ENCODE peak calls at places on chromosome 22, in four cellular contexts. S, Y, Z and O are unnamed samples.

GRCh38 chr22:35191412-35191811 is 65.9 kb upstream of the HMGXB4 start:
- DNase-seq in Z (peak; percentile 47), Y (peak; percentile 70), S (no peak), O (no peak)

GRCh38 chr22:41917906-41918791 is 3.3 kb upstream of the SHISA8 start:
- DNase-seq in Z (peak; percentile 46), Y (peak; percentile 46), S (no peak), O (no peak)

GRCh38 chr22:39664485-39665200 is 94.1 kb downstream of the CACNA1I start:
- DNase-seq in Z (no peak), Y (no peak), S (peak; percentile 98), O (peak; percentile 97)

GRCh38 chr22:35589071-35589735 is 27.9 kb downstream of the MB start:
- DNase-seq in Z (peak; percentile 79), Y (peak; percentile 96), S (no peak), O (no peak)

GRCh38 chr22:44192098-44192810 is 11.5 kb downstream of the PARVG start:
- DNase-seq in Z (no peak), Y (peak; percentile 5), S (peak; percentile 82), O (peak; percentile 93)

GRCh38 chr22:35887296-35887875 is 141.2 kb downstream of the RBFOX2 start:
- DNase-seq in Y (no peak), Z (peak; percentile 65), S (no peak), O (no peak)

GRCh38 chr22:38317995-38318715 is 922 bp upstream of the CSNK1E start:
- DNase-seq in S (peak; percentile 68), Y (peak; percentile 98), Z (peak; percentile 96), O (peak; percentile 67)

GRCh38 chr22:25404556-25404922 is 159.9 kb upstream of the GRK3 start:
- DNase-seq in S (peak; percentile 55), Y (peak; percentile 12), Z (no peak), O (peak; percentile 80)

GRCh38 chr22:41525450-41526225 is 18.6 kb downstream of the POLR3H start:
- DNase-seq in S (no peak), Z (no peak), Y (no peak), O (peak; percentile 49)

GRCh38 chr22:39612811-39613548 is 42.4 kb downstream of the CACNA1I start:
- DNase-seq in Y (no peak), Z (no peak), S (no peak), O (no peak)

GRCh38 chr22:41847300-41847699 is 14.4 kb downstream of the SREBF2 start:
- DNase-seq in Z (no peak), Y (peak; percentile 32), S (no peak), O (no peak)

GRCh38 chr22:44943701-44944324 is 66.0 kb downstream of the PHF21B start:
- DNase-seq in Z (no peak), S (no peak), Y (no peak), O (no peak)

GRCh38 chr22:35973388-35973787 is 55.2 kb downstream of the RBFOX2 start:
- DNase-seq in S (no peak), Z (peak; percentile 33), Y (no peak), O (no peak)

GRCh38 chr22:23392420-23393121 is 187.5 kb downstream of the IGLL1 start:
- DNase-seq in Y (no peak), S (no peak), Z (no peak), O (no peak)

GRCh38 chr22:38935616-38936015 is 21.8 kb upstream of the APOBEC3A start:
- DNase-seq in Z (no peak), S (no peak), Y (no peak), O (no peak)

GRCh38 chr22:35684270-35684700 is 33.4 kb upstream of the APOL5 start:
- DNase-seq in S (no peak), Z (peak; percentile 16), Y (no peak), O (peak; percentile 75)

GRCh38 chr22:43182118-43182517 is 4.8 kb downstream of the TTLL12 start:
- DNase-seq in Y (no peak), S (no peak), Z (no peak), O (no peak)

GRCh38 chr22:24683671-24684070 is 80.7 kb downstream of the GGT1 start:
- DNase-seq in Z (peak; percentile 74), Y (no peak), S (no peak), O (no peak)

GRCh38 chr22:27667121-27667843 is 134.3 kb downstream of the MN1 start:
- DNase-seq in Z (peak; percentile 96), S (no peak), Y (no peak), O (peak; percentile 61)

GRCh38 chr22:23899042-23899745 is 5.0 kb downstream of the MIF start:
- DNase-seq in S (no peak), Y (no peak), Z (no peak), O (no peak)

GRCh38 chr22:26884921-26885320 is 227.5 kb downstream of the MIAT start:
- DNase-seq in S (no peak), Z (peak; percentile 87), Y (peak; percentile 14), O (no peak)

GRCh38 chr22:40044870-40045834 is 50.4 kb downstream of the FAM83F start:
- DNase-seq in S (peak; percentile 79), Z (peak; percentile 24), Y (peak; percentile 32), O (peak; percentile 84)

GRCh38 chr22:40605676-40606250 is 30.8 kb downstream of the MRTFA start:
- DNase-seq in S (no peak), Z (peak; percentile 71), Y (no peak), O (no peak)

GRCh38 chr22:25057013-25057881 is 104.7 kb downstream of the KIAA1671 start:
- DNase-seq in S (peak; percentile 60), Y (peak; percentile 30), Z (no peak), O (peak; percentile 97)

GRCh38 chr22:38570841-38571364 is 920 bp upstream of the DMC1 start:
- DNase-seq in Z (peak; percentile 38), S (no peak), Y (peak; percentile 43), O (peak; percentile 79)

GRCh38 chr22:18110194-18110943 is at the start of gene TUBA8:
- DNase-seq in Z (peak; percentile 53), Y (peak; percentile 25), S (no peak), O (peak; percentile 81)

GRCh38 chr22:35749808-35750207 is 32.1 kb downstream of the APOL5 start:
- DNase-seq in Z (peak; percentile 35), Y (no peak), S (no peak), O (no peak)

DNA sequence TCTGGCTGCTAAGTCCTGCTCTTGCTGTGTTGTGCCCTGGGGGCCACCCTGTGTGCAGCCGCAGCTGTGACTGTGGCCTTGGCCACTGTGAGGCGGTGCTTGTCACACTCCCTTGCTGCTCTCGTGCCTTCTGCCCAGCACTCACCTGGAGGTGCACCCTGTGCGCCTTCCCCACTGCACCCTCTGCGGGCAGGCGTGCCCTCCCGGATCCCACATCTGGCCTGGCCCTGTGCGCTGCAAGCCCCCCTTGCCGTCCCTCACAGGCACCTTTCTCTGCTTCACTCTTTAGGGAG is 27.2 kb downstream of the TBX1 start:
- DNase-seq in S (no peak), Z (no peak), Y (no peak), O (no peak)
- H3K9ac ChIP-seq in S (peak overlapping the region; percentile 46), Z (no peak overlapping the region), Y (no peak overlapping the region), O (no peak overlapping the region)

GRCh38 chr22:20781272-20781990 is 7.5 kb downstream of the SERPIND1 start:
- DNase-seq in Z (peak; percentile 28), Y (peak; percentile 29), S (no peak), O (no peak)
- H3K27ac ChIP-seq in Z (no peak overlapping the region), Y (no peak overlapping the region), S (no peak overlapping the region), O (no peak overlapping the region)

GRCh38 chr22:37053310-37054077 is 2.0 kb downstream of the KCTD17 start:
- DNase-seq in Z (no peak), Y (no peak), S (no peak), O (no peak)
- H3K9ac ChIP-seq in Z (no peak overlapping the region), Y (no peak overlapping the region), S (peak overlapping the region; percentile 45), O (no peak overlapping the region)

GRCh38 chr22:37241351-37242142 is 2.5 kb downstream of the RAC2 start:
- DNase-seq in Y (no peak), Z (peak; percentile 6), S (no peak), O (peak; percentile 51)
- H3K27ac ChIP-seq in Y (peak overlapping the region; percentile 2), Z (no peak overlapping the region), S (peak overlapping the region; percentile 88), O (no peak overlapping the region)

GRCh38 chr22:30029512-30029911 is 50.8 kb upstream of the HORMAD2 start:
- DNase-seq in Y (no peak), S (no peak), Z (no peak), O (no peak)
- H3K9ac ChIP-seq in Y (no peak overlapping the region), S (no peak overlapping the region), Z (no peak overlapping the region), O (no peak overlapping the region)

GRCh38 chr22:33650244-33650643 is 270.0 kb downstream of the LARGE1 start:
- DNase-seq in Z (no peak), S (no peak), Y (no peak), O (no peak)
- H3K27ac ChIP-seq in Z (no peak overlapping the region), S (no peak overlapping the region), Y (no peak overlapping the region), O (no peak overlapping the region)

GRCh38 chr22:49551446-49551845 is 276.2 kb downstream of the BRD1 start:
- DNase-seq in Y (no peak), Z (no peak), S (no peak), O (no peak)
- H3K9ac ChIP-seq in Y (no peak overlapping the region), Z (no peak overlapping the region), S (no peak overlapping the region), O (no peak overlapping the region)

DNA sequence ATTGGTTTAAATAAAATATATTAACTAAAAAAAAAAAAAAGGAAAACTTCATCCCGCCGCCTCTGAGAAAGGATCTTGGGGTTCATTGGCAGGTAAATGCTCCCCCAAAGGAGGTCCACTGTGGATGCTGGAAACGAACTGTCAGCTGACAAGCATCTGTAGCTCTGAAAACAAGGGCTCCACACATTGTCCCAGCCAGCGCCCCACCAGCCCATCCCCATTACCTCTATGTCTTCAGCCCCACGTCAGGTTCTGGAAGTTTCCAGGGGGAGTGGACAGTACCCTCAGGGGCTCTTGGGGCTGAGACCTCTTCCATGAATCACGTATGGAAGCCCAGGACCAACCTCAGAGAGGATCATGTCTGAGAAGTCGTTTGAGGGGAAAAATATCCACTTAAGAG is 66.4 kb upstream of the WNT7B start:
- DNase-seq in S (no peak), Z (no peak), Y (peak; percentile 30), O (peak; percentile 22)
- H3K27ac ChIP-seq in S (no peak overlapping the region), Z (peak overlapping the region; percentile 86), Y (peak overlapping the region; percentile 54), O (no peak overlapping the region)

GRCh38 chr22:50711446-50712340 is 26.3 kb upstream of the ACR start:
- DNase-seq in Z (no peak), Y (no peak), S (no peak), O (peak; percentile 40)

GRCh38 chr22:50708474-50708873 is 29.5 kb upstream of the ACR start:
- DNase-seq in S (no peak), Y (no peak), Z (no peak), O (no peak)

GRCh38 chr22:50708996-50709395 is 29.0 kb upstream of the ACR start:
- DNase-seq in Z (no peak), Y (no peak), S (no peak), O (no peak)

GRCh38 chr22:50710886-50711285 is 27.1 kb upstream of the ACR start:
- DNase-seq in S (no peak), Y (no peak), Z (no peak), O (no peak)

GRCh38 chr22:50710221-50710620 is 27.8 kb upstream of the ACR start:
- DNase-seq in S (no peak), Z (no peak), Y (no peak), O (peak; percentile 35)
- H3K9ac ChIP-seq in S (no peak overlapping the region), Z (no peak overlapping the region), Y (no peak overlapping the region), O (no peak overlapping the region)